ENCODE peak calls at places on chromosomes 13 and 19, in four cellular contexts. U is WTC11, V is HepG2, J is K562. F is an unnamed sample.

GRCh38 chr13:76552807-76553206 is 333.4 kb downstream of the KCTD12 start:
- DNase-seq in V (no peak), U (no peak), J (no peak), F (no peak)

GRCh38 chr13:64505511-64505910 is 2724.6 kb downstream of the PCDH9 start:
- DNase-seq in U (no peak), V (no peak), J (no peak), F (no peak)

GRCh38 chr19:11641241-11641640 is 44.0 kb downstream of the ZNF627 start:
- DNase-seq in V (no peak), U (no peak), J (peak; percentile 17), F (no peak)

GRCh38 chr19:10519421-10519820 is 2.2 kb upstream of the S1PR5 start:
- DNase-seq in J (no peak), V (no peak), U (no peak), F (no peak)

GRCh38 chr19:10237702-10238101 is 6.6 kb upstream of the S1PR2 start:
- DNase-seq in U (no peak), V (no peak), J (no peak), F (no peak)

GRCh38 chr19:1632462-1633268 is 19.8 kb downstream of the TCF3 start:
- DNase-seq in V (no peak), U (no peak), J (peak; percentile 95), F (no peak)

GRCh38 chr13:29496241-29496712 is 99.2 kb downstream of the SLC7A1 start:
- DNase-seq in U (no peak), V (no peak), J (no peak), F (no peak)

GRCh38 chr13:25692156-25692555 is 320.4 kb downstream of the ATP8A2 start:
- DNase-seq in V (no peak), J (no peak), U (no peak), F (no peak)

GRCh38 chr19:2887391-2887914 is 13.3 kb upstream of the ZNF57 start:
- DNase-seq in U (no peak), J (peak; percentile 57), V (peak; percentile 76), F (peak; percentile 45)

GRCh38 chr19:52270266-52270885 is 989 bp downstream of the ZNF766 start:
- DNase-seq in J (peak; percentile 9), V (no peak), U (no peak), F (no peak)

GRCh38 chr13:114311387-114311786 is 2.9 kb upstream of the CHAMP1 start:
- DNase-seq in J (no peak), V (no peak), U (no peak), F (no peak)

GRCh38 chr13:22278336-22278929 is 607.6 kb downstream of the FGF9 start:
- DNase-seq in J (peak; percentile 5), V (peak; percentile 2), U (peak; percentile 64), F (no peak)

GRCh38 chr19:42501733-42502132 is 26.5 kb downstream of the CEACAM1 start:
- DNase-seq in U (no peak), V (no peak), J (no peak), F (no peak)

GRCh38 chr13:70408865-70409264 is 300.6 kb upstream of the KLHL1 start:
- DNase-seq in V (no peak), U (no peak), J (no peak), F (no peak)

GRCh38 chr19:35140898-35141626 is 2.0 kb upstream of the FXYD7 start:
- DNase-seq in V (peak; percentile 38), J (peak; percentile 100), U (peak; percentile 98), F (peak; percentile 99)

GRCh38 chr13:80955487-80955886 is 614.6 kb upstream of the SPRY2 start:
- DNase-seq in V (no peak), J (no peak), U (no peak), F (no peak)

GRCh38 chr19:16359964-16360363 is 35.3 kb downstream of the KLF2 start:
- DNase-seq in V (no peak), U (no peak), J (no peak), F (no peak)

GRCh38 chr13:113774177-113775107 is 15.4 kb downstream of the TMEM255B start:
- DNase-seq in J (no peak), V (no peak), U (no peak), F (no peak)

GRCh38 chr19:11091343-11092153 is 2.3 kb downstream of the LDLR start:
- DNase-seq in J (no peak), U (no peak), V (peak; percentile 94), F (no peak)

GRCh38 chr19:6242677-6243076 is 37.1 kb downstream of the MLLT1 start:
- DNase-seq in U (no peak), V (no peak), J (no peak), F (no peak)

GRCh38 chr19:12837225-12837624 is 1.1 kb upstream of the MAST1 start:
- DNase-seq in J (peak; percentile 39), V (no peak), U (no peak), F (no peak)

GRCh38 chr13:40191186-40191980 is 475.1 kb downstream of the FOXO1 start:
- DNase-seq in J (no peak), V (no peak), U (no peak), F (no peak)

GRCh38 chr13:43196171-43196611 is 172.8 kb downstream of the DNAJC15 start:
- DNase-seq in U (no peak), V (no peak), J (no peak), F (no peak)

GRCh38 chr13:104936304-104936703 is 1599.2 kb downstream of the EFNB2 start:
- DNase-seq in V (no peak), J (no peak), U (no peak), F (no peak)

GRCh38 chr13:97108535-97108910 is 113.6 kb upstream of the MBNL2 start:
- DNase-seq in U (no peak), J (no peak), V (no peak), F (no peak)

GRCh38 chr19:4870025-4870700 is 2.7 kb upstream of the PLIN3 start:
- DNase-seq in J (peak; percentile 86), U (no peak), V (peak; percentile 98), F (no peak)

GRCh38 chr19:50702870-50703829 is 16.5 kb downstream of the SHANK1 start:
- DNase-seq in J (no peak), V (no peak), U (no peak), F (no peak)

DNA sequence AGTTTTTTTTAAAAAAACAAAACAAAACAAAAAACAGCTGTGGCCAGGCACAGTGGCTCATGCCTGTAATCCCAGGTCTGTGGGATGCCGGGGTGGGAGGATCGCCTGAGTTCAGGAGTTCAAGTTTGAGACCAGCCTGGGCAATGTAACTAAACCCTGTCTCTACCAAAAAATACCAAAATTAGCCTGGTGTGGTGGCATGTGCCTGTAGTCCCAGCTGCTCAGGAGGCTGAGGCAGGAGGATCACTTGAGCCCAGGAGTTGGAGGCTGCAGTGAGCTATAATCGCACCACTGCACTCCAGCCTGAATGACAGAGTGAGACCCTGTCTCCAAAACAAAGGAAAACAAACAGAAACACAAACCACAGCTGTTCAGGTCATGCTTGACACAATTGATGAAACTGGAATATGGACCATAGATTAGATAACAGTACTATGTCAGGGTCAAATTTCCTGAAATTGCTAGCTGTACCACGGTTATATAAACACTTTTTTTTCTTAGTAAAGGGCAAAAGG is 6.9 kb upstream of the ANGPTL4 start:
- DNase-seq in V (peak; percentile 93), J (no peak), U (no peak), F (no peak)
- TF ChIP-seq ELF4 in V (no peak), J (no peak), U (no peak), F (no peak)

GRCh38 chr19:40228863-40229262 is 2.4 kb upstream of the CCNP start:
- DNase-seq in J (no peak), U (no peak), V (no peak), F (no peak)

GRCh38 chr19:40224342-40225148 is 1.9 kb downstream of the CCNP start:
- DNase-seq in V (no peak), U (no peak), J (no peak), F (no peak)

GRCh38 chr19:40228371-40228770 is 1.9 kb upstream of the CCNP start:
- DNase-seq in V (no peak), U (no peak), J (no peak), F (no peak)

GRCh38 chr19:40223135-40223822 is 3.2 kb downstream of the CCNP start:
- DNase-seq in U (peak; percentile 93), V (no peak), J (no peak), F (no peak)

GRCh38 chr19:40225440-40226305 is 816 bp downstream of the CCNP start:
- DNase-seq in J (no peak), V (peak; percentile 25), U (no peak), F (no peak)
- TF ChIP-seq ELF4 in J (no peak), V (no peak), U (no peak), F (no peak)

DNA sequence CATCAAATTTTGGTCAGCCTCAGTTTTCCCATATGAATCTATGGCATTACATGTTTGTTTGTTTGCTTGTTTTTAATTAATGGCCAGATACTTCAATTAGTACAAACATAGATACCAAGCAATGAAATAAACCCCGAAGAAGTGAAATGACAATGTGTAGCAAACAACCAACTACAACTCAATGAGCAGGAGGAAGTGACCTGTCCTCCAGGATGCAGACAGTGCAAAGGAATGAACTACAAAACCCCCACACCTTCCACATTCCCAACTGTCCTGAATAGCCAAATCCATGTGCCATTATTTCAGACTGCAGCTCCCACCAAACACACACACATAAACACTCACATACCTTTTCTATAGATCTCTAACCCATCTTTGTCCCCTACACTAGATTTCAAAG is 45.0 kb upstream of the FAM124A start:
- DNase-seq in U (no peak), J (no peak), V (no peak), F (no peak)
- TF ChIP-seq ELF4 in U (no peak), J (no peak), V (no peak), F (no peak)

DNA sequence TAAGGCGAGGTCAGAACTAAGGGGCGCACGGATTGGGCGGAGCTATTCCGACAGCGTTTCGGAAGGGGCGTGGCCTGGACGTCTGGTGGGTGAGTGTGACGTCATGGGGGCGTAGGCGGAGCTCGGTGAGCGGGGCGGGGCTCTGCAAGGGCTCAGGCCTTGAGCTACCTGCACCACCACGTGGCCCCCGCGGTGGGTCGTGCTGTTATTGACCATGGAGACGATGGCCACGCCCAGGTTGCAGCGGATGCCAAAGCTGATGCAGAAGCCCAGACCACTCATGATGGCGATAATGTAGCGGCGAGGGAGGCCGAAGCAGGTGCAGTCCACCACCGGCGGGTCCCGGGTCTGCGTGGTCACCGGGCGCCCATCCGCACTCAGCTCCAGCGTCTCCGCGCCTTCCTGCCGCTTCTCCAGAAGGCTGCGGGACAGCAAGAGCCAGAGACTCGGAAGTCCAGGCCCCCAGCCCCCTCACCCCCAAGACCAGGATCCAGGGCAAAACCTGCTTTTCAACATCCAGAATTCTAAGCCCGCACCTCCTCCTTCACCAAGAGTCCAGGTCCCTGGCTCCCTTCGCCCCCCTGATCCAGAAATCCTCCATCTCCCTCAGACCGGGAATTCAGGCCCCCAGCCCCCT is 4.8 kb downstream of the SLC17A7 start:
- DNase-seq in U (peak; percentile 98), V (no peak), J (peak; percentile 89), F (no peak)
- TF ChIP-seq ELF4 in U (no peak), V (no peak), J (no peak), F (no peak)

DNA sequence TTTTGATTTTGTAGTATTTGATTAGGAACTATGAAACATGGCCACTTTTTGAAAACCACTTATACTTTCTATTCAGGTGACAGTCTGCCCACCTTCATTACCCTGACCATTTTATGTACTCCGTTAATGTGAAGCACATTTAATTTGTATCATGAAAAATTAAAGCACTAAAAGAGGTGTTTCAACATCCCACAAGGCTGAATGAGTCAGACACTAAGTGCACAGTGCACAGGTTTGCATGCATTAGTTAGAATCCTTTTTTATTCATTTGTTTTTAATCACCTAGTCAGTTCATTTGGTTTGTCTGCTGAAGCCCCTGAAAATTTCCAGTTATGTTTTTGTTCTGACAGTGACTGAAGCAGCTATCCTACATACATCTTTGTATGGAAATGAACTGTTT is 271.0 kb downstream of the SLITRK5 start:
- DNase-seq in U (no peak), J (no peak), V (no peak), F (no peak)
- TF ChIP-seq ELF4 in U (no peak), J (no peak), V (no peak), F (no peak)

F was measured in HEK293T.